ENCODE peak calls at places on chromosomes 16 and 17, in five cellular contexts. One of them, this sample, is unnamed.

GRCh38 chr16:973366-973765 is 2.6 kb upstream of the LMF1 start:
- DNase-seq in lower leg skin: no peak
- DNase-seq in PC-9: no peak
- DNase-seq in epithelial cell of prostate: no peak
- DNase-seq in GM19239: no peak
- DNase-seq in this sample: no peak

GRCh38 chr17:29007456-29008455 is 1.9 kb upstream of the SEZ6 start:
- DNase-seq in GM19239: no peak
- DNase-seq in epithelial cell of prostate: peak; percentile 53
- DNase-seq in lower leg skin: no peak
- DNase-seq in PC-9: peak; percentile 60
- DNase-seq in this sample: no peak

GRCh38 chr16:12185563-12185962 is 209.0 kb downstream of the SNX29 start:
- DNase-seq in lower leg skin: no peak
- DNase-seq in GM19239: no peak
- DNase-seq in PC-9: no peak
- DNase-seq in epithelial cell of prostate: no peak
- DNase-seq in this sample: no peak

GRCh38 chr17:7579001-7579838 is at the start of gene CD68:
- DNase-seq in lower leg skin: peak; percentile 89
- DNase-seq in GM19239: peak; percentile 62
- DNase-seq in PC-9: peak; percentile 95
- DNase-seq in epithelial cell of prostate: peak; percentile 91
- DNase-seq in this sample: peak; percentile 67

GRCh38 chr16:56625140-56625942 is at the start of gene MT1E:
- DNase-seq in lower leg skin: peak; percentile 66
- DNase-seq in PC-9: no peak
- DNase-seq in epithelial cell of prostate: no peak
- DNase-seq in GM19239: no peak
- DNase-seq in this sample: peak; percentile 79

GRCh38 chr16:82660966-82661365 is 34.2 kb downstream of the CDH13 start:
- DNase-seq in lower leg skin: no peak
- DNase-seq in epithelial cell of prostate: no peak
- DNase-seq in GM19239: no peak
- DNase-seq in PC-9: no peak
- DNase-seq in this sample: no peak

GRCh38 chr17:52255347-52255746 is 96.8 kb upstream of the CA10 start:
- DNase-seq in GM19239: no peak
- DNase-seq in lower leg skin: no peak
- DNase-seq in PC-9: no peak
- DNase-seq in epithelial cell of prostate: no peak
- DNase-seq in this sample: no peak

GRCh38 chr17:77529328-77529650 is 388.5 kb downstream of the SEC14L1 start:
- DNase-seq in lower leg skin: no peak
- DNase-seq in PC-9: no peak
- DNase-seq in GM19239: no peak
- DNase-seq in epithelial cell of prostate: no peak
- DNase-seq in this sample: no peak

GRCh38 chr17:45964634-45965033 is 34.4 kb upstream of the STH start:
- DNase-seq in epithelial cell of prostate: no peak
- DNase-seq in PC-9: no peak
- DNase-seq in GM19239: no peak
- DNase-seq in lower leg skin: no peak
- DNase-seq in this sample: no peak

GRCh38 chr17:34252138-34252889 is 2.8 kb upstream of the CCL2 start:
- DNase-seq in lower leg skin: peak; percentile 92
- DNase-seq in GM19239: peak; percentile 8
- DNase-seq in PC-9: no peak
- DNase-seq in epithelial cell of prostate: no peak
- DNase-seq in this sample: peak; percentile 85

GRCh38 chr16:30805370-30806169 is 18.6 kb upstream of the ZNF629 start:
- DNase-seq in PC-9: peak; percentile 61
- DNase-seq in epithelial cell of prostate: no peak
- DNase-seq in lower leg skin: peak; percentile 77
- DNase-seq in GM19239: no peak
- DNase-seq in this sample: peak; percentile 52